ENCODE peak calls at places on chromosomes 5 and 9, in ten cellular contexts. M is stimulated activated CD4-positive, alpha-beta T cell treated with anti-CD3 and anti-CD28 coated beads, Interleukin-1b, Interleukin-23, amount 100 ng/mL, for 1 hour; Y is fibroblast of lung; Q is H7; F is GM03348; G is nucleus accumbens; N is neuronal stem cell; X is cardiac muscle cell; P is tibial nerve; Z is CD4-positive, alpha-beta T cell. C is an unnamed sample.

GRCh38 chr5:71483355-71483754 is 27.9 kb downstream of the BDP1 start:
- DNase-seq in M (no peak), Y (peak), Q (no peak), F (peak), G (no peak), N (no peak), X (peak), P (no peak), Z (no peak), C (no peak)

GRCh38 chr9:88898033-88898432 is 93.2 kb upstream of the S1PR3 start:
- DNase-seq in M (no peak), Y (no peak), Q (no peak), F (no peak), G (no peak), N (no peak), X (no peak), P (no peak), Z (no peak), C (no peak)

GRCh38 chr9:98007251-98007928 is 24.2 kb downstream of the ANP32B start:
- DNase-seq in M (no peak), Y (no peak), Q (no peak), F (no peak), G (no peak), N (no peak), X (no peak), P (no peak), Z (no peak), C (no peak)

GRCh38 chr5:160233847-160234246 is 4.5 kb downstream of the FABP6 start:
- DNase-seq in M (no peak), Y (no peak), Q (no peak), F (no peak), G (no peak), N (no peak), X (no peak), P (no peak), Z (no peak), C (no peak)

GRCh38 chr5:136814621-136815378 is 449.5 kb upstream of the TRPC7 start:
- DNase-seq in M (no peak), Y (peak), Q (no peak), F (peak), G (no peak), N (no peak), X (peak), P (no peak), Z (no peak), C (no peak)

GRCh38 chr5:174837919-174838902 is 113.8 kb downstream of the MSX2 start:
- DNase-seq in M (no peak), Y (peak), Q (peak), F (no peak), G (no peak), N (no peak), X (peak), P (peak), Z (no peak), C (no peak)

GRCh38 chr9:88024896-88025295 is 50.6 kb upstream of the CDK20 start:
- DNase-seq in M (no peak), Y (no peak), Q (no peak), F (no peak), G (no peak), N (peak), X (no peak), P (no peak), Z (no peak), C (no peak)

GRCh38 chr5:81305783-81306182 is 4.4 kb downstream of the ZCCHC9 start:
- DNase-seq in M (no peak), Y (no peak), Q (no peak), F (no peak), G (no peak), N (no peak), X (no peak), P (no peak), Z (no peak), C (no peak)

GRCh38 chr5:159262472-159262858 is 625 bp upstream of the UBLCP1 start:
- DNase-seq in M (no peak), Y (peak), Q (no peak), F (peak), G (no peak), N (no peak), X (peak), P (no peak), Z (no peak), C (no peak)

GRCh38 chr9:124831642-124832364 is 21.5 kb upstream of the WDR38 start:
- DNase-seq in M (no peak), Y (no peak), Q (no peak), F (no peak), G (no peak), N (no peak), X (no peak), P (no peak), Z (no peak), C (no peak)

GRCh38 chr5:57626703-57627102 is 144.1 kb upstream of the ACTBL2 start:
- DNase-seq in M (no peak), Y (peak), Q (no peak), F (no peak), G (no peak), N (no peak), X (peak), P (no peak), Z (no peak), C (no peak)

GRCh38 chr5:6377121-6377520 is 1.2 kb downstream of the MED10 start:
- DNase-seq in M (no peak), Y (peak), Q (no peak), F (peak), G (no peak), N (no peak), X (peak), P (no peak), Z (no peak), C (no peak)

GRCh38 chr5:113089653-113090335 is 113.2 kb downstream of the DCP2 start:
- DNase-seq in M (no peak), Y (peak), Q (no peak), F (no peak), G (no peak), N (no peak), X (peak), P (no peak), Z (no peak), C (no peak)

GRCh38 chr5:68252678-68253520 is 37.3 kb downstream of the PIK3R1 start:
- DNase-seq in M (no peak), Y (peak), Q (peak), F (peak), G (peak), N (peak), X (peak), P (peak), Z (peak), C (no peak)

GRCh38 chr9:117672397-117672796 is 31.8 kb upstream of the TLR4 start:
- DNase-seq in M (no peak), Y (peak), Q (no peak), F (peak), G (no peak), N (no peak), X (peak), P (no peak), Z (no peak), C (no peak)